ENCODE peak calls at places on chromosomes 5 and 9, in ten cellular contexts. One of them, this sample, is unnamed.

GRCh38 chr5:147509710-147510651 is at the start of gene DPYSL3:
- DNase-seq in PC-3: peak; percentile 61
- DNase-seq in hepatocyte: peak; percentile 87
- DNase-seq in brain microvascular endothelial cell: peak; percentile 44
- DNase-seq in heart left ventricle: peak; percentile 72
- DNase-seq in IMR-90: peak; percentile 78
- DNase-seq in fibroblast of lung: peak; percentile 79
- DNase-seq in CD8-positive, alpha-beta T cell: no peak
- DNase-seq in dorsolateral prefrontal cortex: peak; percentile 25
- DNase-seq in GM23338: peak; percentile 90
- DNase-seq in this sample: peak; percentile 81

GRCh38 chr5:72459089-72459661 is 48.0 kb downstream of the ZNF366 start:
- DNase-seq in CD8-positive, alpha-beta T cell: no peak
- DNase-seq in heart left ventricle: no peak
- DNase-seq in IMR-90: no peak
- DNase-seq in dorsolateral prefrontal cortex: no peak
- DNase-seq in GM23338: no peak
- DNase-seq in fibroblast of lung: no peak
- DNase-seq in PC-3: no peak
- DNase-seq in brain microvascular endothelial cell: no peak
- DNase-seq in hepatocyte: no peak
- DNase-seq in this sample: no peak

GRCh38 chr9:122900791-122901190 is 4.4 kb downstream of the RC3H2 start:
- DNase-seq in brain microvascular endothelial cell: no peak
- DNase-seq in hepatocyte: no peak
- DNase-seq in CD8-positive, alpha-beta T cell: no peak
- DNase-seq in dorsolateral prefrontal cortex: no peak
- DNase-seq in IMR-90: peak; percentile 43
- DNase-seq in PC-3: peak; percentile 21
- DNase-seq in GM23338: no peak
- DNase-seq in heart left ventricle: no peak
- DNase-seq in fibroblast of lung: peak; percentile 43
- DNase-seq in this sample: no peak

GRCh38 chr9:132381966-132382541 is 24.6 kb downstream of the TTF1 start:
- DNase-seq in IMR-90: no peak
- DNase-seq in brain microvascular endothelial cell: no peak
- DNase-seq in PC-3: no peak
- DNase-seq in dorsolateral prefrontal cortex: no peak
- DNase-seq in hepatocyte: no peak
- DNase-seq in GM23338: no peak
- DNase-seq in fibroblast of lung: no peak
- DNase-seq in heart left ventricle: no peak
- DNase-seq in CD8-positive, alpha-beta T cell: no peak
- DNase-seq in this sample: no peak

GRCh38 chr9:14515564-14516198 is 177.6 kb downstream of the ZDHHC21 start:
- DNase-seq in heart left ventricle: no peak
- DNase-seq in CD8-positive, alpha-beta T cell: no peak
- DNase-seq in GM23338: peak; percentile 69
- DNase-seq in IMR-90: no peak
- DNase-seq in fibroblast of lung: no peak
- DNase-seq in brain microvascular endothelial cell: no peak
- DNase-seq in PC-3: no peak
- DNase-seq in dorsolateral prefrontal cortex: no peak
- DNase-seq in hepatocyte: no peak
- DNase-seq in this sample: no peak

GRCh38 chr5:40679071-40679997 is at the start of gene PTGER4:
- DNase-seq in hepatocyte: peak; percentile 93
- DNase-seq in fibroblast of lung: peak; percentile 90
- DNase-seq in PC-3: peak; percentile 96
- DNase-seq in IMR-90: peak; percentile 86
- DNase-seq in dorsolateral prefrontal cortex: peak; percentile 38
- DNase-seq in brain microvascular endothelial cell: peak; percentile 84
- DNase-seq in heart left ventricle: peak; percentile 95
- DNase-seq in CD8-positive, alpha-beta T cell: peak; percentile 92
- DNase-seq in GM23338: peak; percentile 93
- DNase-seq in this sample: peak; percentile 92

GRCh38 chr5:132086277-132086794 is 12.7 kb downstream of the CSF2 start:
- DNase-seq in CD8-positive, alpha-beta T cell: no peak
- DNase-seq in dorsolateral prefrontal cortex: no peak
- DNase-seq in heart left ventricle: peak; percentile 82
- DNase-seq in IMR-90: peak; percentile 98
- DNase-seq in fibroblast of lung: peak; percentile 90
- DNase-seq in brain microvascular endothelial cell: peak; percentile 92
- DNase-seq in hepatocyte: peak; percentile 63
- DNase-seq in GM23338: no peak
- DNase-seq in PC-3: peak; percentile 91
- DNase-seq in this sample: peak; percentile 75

GRCh38 chr9:20811872-20812271 is 127.8 kb downstream of the FOCAD start:
- DNase-seq in IMR-90: peak; percentile 76
- DNase-seq in GM23338: no peak
- DNase-seq in brain microvascular endothelial cell: no peak
- DNase-seq in heart left ventricle: no peak
- DNase-seq in PC-3: peak; percentile 31
- DNase-seq in fibroblast of lung: peak; percentile 66
- DNase-seq in hepatocyte: no peak
- DNase-seq in dorsolateral prefrontal cortex: no peak
- DNase-seq in CD8-positive, alpha-beta T cell: no peak
- DNase-seq in this sample: no peak

GRCh38 chr5:115831163-115831768 is 10.1 kb downstream of the ATG12 start:
- DNase-seq in dorsolateral prefrontal cortex: no peak
- DNase-seq in brain microvascular endothelial cell: no peak
- DNase-seq in heart left ventricle: no peak
- DNase-seq in CD8-positive, alpha-beta T cell: no peak
- DNase-seq in IMR-90: peak; percentile 49
- DNase-seq in fibroblast of lung: peak; percentile 58
- DNase-seq in hepatocyte: peak; percentile 56
- DNase-seq in GM23338: peak; percentile 71
- DNase-seq in PC-3: peak; percentile 66
- DNase-seq in this sample: no peak

GRCh38 chr5:176803027-176803942 is 7.1 kb upstream of the UNC5A start:
- DNase-seq in heart left ventricle: no peak
- DNase-seq in CD8-positive, alpha-beta T cell: no peak
- DNase-seq in hepatocyte: no peak
- DNase-seq in PC-3: no peak
- DNase-seq in dorsolateral prefrontal cortex: no peak
- DNase-seq in fibroblast of lung: no peak
- DNase-seq in GM23338: no peak
- DNase-seq in brain microvascular endothelial cell: no peak
- DNase-seq in IMR-90: no peak
- DNase-seq in this sample: no peak

GRCh38 chr5:137629646-137630045 is 106.2 kb downstream of the KLHL3 start:
- DNase-seq in PC-3: peak; percentile 73
- DNase-seq in hepatocyte: peak; percentile 76
- DNase-seq in brain microvascular endothelial cell: peak; percentile 25
- DNase-seq in GM23338: peak; percentile 80
- DNase-seq in fibroblast of lung: peak; percentile 71
- DNase-seq in IMR-90: peak; percentile 63
- DNase-seq in CD8-positive, alpha-beta T cell: no peak
- DNase-seq in dorsolateral prefrontal cortex: no peak
- DNase-seq in heart left ventricle: no peak
- DNase-seq in this sample: no peak

GRCh38 chr9:76688471-76689238 is 75.6 kb upstream of the PCA3 start:
- DNase-seq in PC-3: no peak
- DNase-seq in IMR-90: no peak
- DNase-seq in hepatocyte: peak; percentile 26
- DNase-seq in dorsolateral prefrontal cortex: no peak
- DNase-seq in CD8-positive, alpha-beta T cell: no peak
- DNase-seq in fibroblast of lung: no peak
- DNase-seq in GM23338: no peak
- DNase-seq in brain microvascular endothelial cell: no peak
- DNase-seq in heart left ventricle: no peak
- DNase-seq in this sample: no peak

GRCh38 chr5:88089757-88090390 is 178.8 kb downstream of the TMEM161B start:
- DNase-seq in dorsolateral prefrontal cortex: no peak
- DNase-seq in IMR-90: no peak
- DNase-seq in fibroblast of lung: no peak
- DNase-seq in GM23338: peak; percentile 46
- DNase-seq in hepatocyte: no peak
- DNase-seq in brain microvascular endothelial cell: no peak
- DNase-seq in PC-3: no peak
- DNase-seq in heart left ventricle: no peak
- DNase-seq in CD8-positive, alpha-beta T cell: no peak
- DNase-seq in this sample: no peak
- TF ChIP-seq CTCF in dorsolateral prefrontal cortex: no peak
- TF ChIP-seq CTCF in IMR-90: no peak
- TF ChIP-seq CTCF in fibroblast of lung: no peak
- TF ChIP-seq CTCF in GM23338: peak; percentile 47
- TF ChIP-seq CTCF in hepatocyte: no peak
- TF ChIP-seq CTCF in brain microvascular endothelial cell: no peak
- TF ChIP-seq CTCF in PC-3: no peak
- TF ChIP-seq CTCF in heart left ventricle: no peak
- TF ChIP-seq CTCF in CD8-positive, alpha-beta T cell: no peak
- TF ChIP-seq CTCF in this sample: no peak

DNA sequence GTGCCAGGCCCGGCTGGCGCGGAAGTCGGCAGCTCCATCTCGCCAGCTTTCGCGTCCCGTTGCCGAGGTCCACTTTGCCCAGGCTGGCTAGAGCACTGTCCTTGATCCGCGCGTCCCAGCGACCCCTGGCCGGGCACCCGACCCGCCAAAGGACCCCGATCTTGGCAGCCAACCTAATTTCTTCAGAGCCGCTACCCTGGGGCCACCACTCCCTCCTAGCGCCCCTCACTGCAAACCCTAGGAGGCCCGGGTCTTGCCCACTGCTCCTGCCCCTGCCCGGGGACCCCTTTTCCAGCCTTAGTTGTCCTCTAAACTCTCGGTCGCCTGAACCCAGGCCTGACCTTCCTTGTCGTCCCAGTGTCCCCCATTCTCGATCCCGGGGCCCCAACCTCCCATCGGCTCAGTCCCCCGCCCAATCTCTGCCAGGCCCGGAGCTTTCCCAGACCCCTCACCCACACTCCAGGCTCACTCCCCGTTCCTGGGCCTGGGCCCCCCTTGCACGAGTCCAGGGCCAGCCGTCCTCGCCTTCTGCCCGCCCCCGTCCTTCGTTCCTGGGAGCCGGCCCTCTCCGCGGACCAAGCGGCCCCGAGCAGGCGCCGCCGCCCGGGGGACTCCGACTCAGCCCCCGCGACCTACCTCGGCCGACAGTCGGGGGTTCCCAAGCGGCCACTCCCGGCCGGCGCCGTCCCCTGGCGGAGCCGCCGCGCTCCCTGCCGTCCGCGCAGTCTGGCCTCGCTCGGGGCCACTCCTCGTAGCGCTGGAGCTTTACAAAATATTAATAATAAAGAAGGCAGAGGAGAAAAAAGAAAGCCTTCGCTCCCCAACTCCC is 701 bp upstream of the LMX1B start:
- DNase-seq in hepatocyte: no peak
- DNase-seq in PC-3: no peak
- DNase-seq in dorsolateral prefrontal cortex: no peak
- DNase-seq in heart left ventricle: no peak
- DNase-seq in brain microvascular endothelial cell: no peak
- DNase-seq in IMR-90: no peak
- DNase-seq in fibroblast of lung: no peak
- DNase-seq in CD8-positive, alpha-beta T cell: no peak
- DNase-seq in GM23338: peak; percentile 62
- DNase-seq in this sample: no peak
- H3K4me3 ChIP-seq in hepatocyte: no peak overlapping the region
- H3K4me3 ChIP-seq in PC-3: peak overlapping the region; percentile 59
- H3K4me3 ChIP-seq in dorsolateral prefrontal cortex: peak overlapping the region; percentile 34
- H3K4me3 ChIP-seq in heart left ventricle: peak overlapping the region; percentile 39
- H3K4me3 ChIP-seq in brain microvascular endothelial cell: no peak overlapping the region
- H3K4me3 ChIP-seq in IMR-90: no peak overlapping the region
- H3K4me3 ChIP-seq in fibroblast of lung: no peak overlapping the region
- H3K4me3 ChIP-seq in CD8-positive, alpha-beta T cell: peak overlapping the region; percentile 37
- H3K4me3 ChIP-seq in GM23338: peak overlapping the region; percentile 58
- H3K4me3 ChIP-seq in this sample: peak overlapping the region; percentile 34

GRCh38 chr5:82054004-82054710 is 82.3 kb downstream of the ATG10 start:
- DNase-seq in CD8-positive, alpha-beta T cell: no peak
- DNase-seq in brain microvascular endothelial cell: no peak
- DNase-seq in IMR-90: no peak
- DNase-seq in fibroblast of lung: no peak
- DNase-seq in PC-3: no peak
- DNase-seq in heart left ventricle: no peak
- DNase-seq in GM23338: no peak
- DNase-seq in hepatocyte: no peak
- DNase-seq in dorsolateral prefrontal cortex: no peak
- DNase-seq in this sample: no peak
- H3K27ac ChIP-seq in CD8-positive, alpha-beta T cell: no peak overlapping the region
- H3K27ac ChIP-seq in brain microvascular endothelial cell: no peak overlapping the region
- H3K27ac ChIP-seq in IMR-90: no peak overlapping the region
- H3K27ac ChIP-seq in fibroblast of lung: no peak overlapping the region
- H3K27ac ChIP-seq in PC-3: no peak overlapping the region
- H3K27ac ChIP-seq in heart left ventricle: no peak overlapping the region
- H3K27ac ChIP-seq in GM23338: no peak overlapping the region
- H3K27ac ChIP-seq in hepatocyte: no peak overlapping the region
- H3K27ac ChIP-seq in dorsolateral prefrontal cortex: no peak overlapping the region
- H3K27ac ChIP-seq in this sample: no peak overlapping the region

GRCh38 chr9:16257604-16258003 is 612.9 kb downstream of the BNC2 start:
- DNase-seq in GM23338: peak; percentile 28
- DNase-seq in brain microvascular endothelial cell: no peak
- DNase-seq in dorsolateral prefrontal cortex: no peak
- DNase-seq in PC-3: peak; percentile 20
- DNase-seq in IMR-90: no peak
- DNase-seq in heart left ventricle: no peak
- DNase-seq in hepatocyte: no peak
- DNase-seq in CD8-positive, alpha-beta T cell: no peak
- DNase-seq in fibroblast of lung: no peak
- DNase-seq in this sample: no peak
- TF ChIP-seq CTCF in GM23338: peak; percentile 62
- TF ChIP-seq CTCF in brain microvascular endothelial cell: peak; percentile 83
- TF ChIP-seq CTCF in dorsolateral prefrontal cortex: peak; percentile 42
- TF ChIP-seq CTCF in PC-3: peak; percentile 56
- TF ChIP-seq CTCF in IMR-90: peak; percentile 56
- TF ChIP-seq CTCF in heart left ventricle: peak; percentile 35
- TF ChIP-seq CTCF in hepatocyte: peak; percentile 39
- TF ChIP-seq CTCF in CD8-positive, alpha-beta T cell: no peak
- TF ChIP-seq CTCF in fibroblast of lung: peak; percentile 77
- TF ChIP-seq CTCF in this sample: no peak

DNA sequence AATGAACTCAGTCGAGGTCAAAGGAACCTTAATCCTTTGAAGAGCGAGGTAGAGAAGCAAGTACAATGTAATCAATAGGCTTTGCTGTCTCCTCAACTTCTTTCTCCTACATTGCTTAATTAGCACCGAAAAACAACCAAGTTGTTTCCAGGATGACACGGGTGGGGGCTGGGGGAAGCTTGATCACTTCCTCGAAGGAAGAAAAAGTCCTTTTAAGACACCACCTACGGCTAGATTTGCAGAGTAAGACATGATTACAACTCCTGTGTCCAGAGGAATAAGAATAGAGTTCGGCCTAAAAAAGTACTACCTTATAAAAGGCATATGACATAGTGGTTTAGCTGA is 811 bp upstream of the ARRDC3 start:
- DNase-seq in IMR-90: no peak
- DNase-seq in CD8-positive, alpha-beta T cell: no peak
- DNase-seq in hepatocyte: peak; percentile 39
- DNase-seq in fibroblast of lung: no peak
- DNase-seq in heart left ventricle: peak; percentile 23
- DNase-seq in PC-3: no peak
- DNase-seq in GM23338: peak; percentile 38
- DNase-seq in dorsolateral prefrontal cortex: no peak
- DNase-seq in brain microvascular endothelial cell: no peak
- DNase-seq in this sample: no peak
- H3K4me3 ChIP-seq in IMR-90: peak overlapping the region; percentile 71
- H3K4me3 ChIP-seq in CD8-positive, alpha-beta T cell: peak overlapping the region; percentile 99
- H3K4me3 ChIP-seq in hepatocyte: peak overlapping the region; percentile 43
- H3K4me3 ChIP-seq in fibroblast of lung: peak overlapping the region; percentile 100
- H3K4me3 ChIP-seq in heart left ventricle: peak overlapping the region; percentile 63
- H3K4me3 ChIP-seq in PC-3: peak overlapping the region; percentile 85
- H3K4me3 ChIP-seq in GM23338: peak overlapping the region; percentile 69
- H3K4me3 ChIP-seq in dorsolateral prefrontal cortex: peak overlapping the region; percentile 89
- H3K4me3 ChIP-seq in brain microvascular endothelial cell: peak overlapping the region; percentile 80
- H3K4me3 ChIP-seq in this sample: peak overlapping the region; percentile 66